ENCODE peak calls at places on chromosomes 12 and 14, in seven cellular contexts. B is GM23338, J is HCT116, S is MM.1S, P is OCI-LY7, K is hepatocyte, O is PC-3. I is an unnamed sample.

GRCh38 chr14:50964683-50965390 is 20.6 kb upstream of the PYGL start:
- DNase-seq in S (no peak), P (no peak), J (no peak), O (peak; percentile 97), K (peak; percentile 88), B (no peak), I (peak; percentile 95)

GRCh38 chr12:46366771-46367170 is 5.8 kb downstream of the SLC38A2 start:
- DNase-seq in K (no peak), S (no peak), B (no peak), J (no peak), O (no peak), P (no peak), I (no peak)

GRCh38 chr12:99045158-99045557 is 400.1 kb downstream of the APAF1 start:
- DNase-seq in J (no peak), S (no peak), K (no peak), P (no peak), B (no peak), O (no peak), I (no peak)

GRCh38 chr14:95182379-95182778 is 25.1 kb upstream of the DICER1 start:
- DNase-seq in B (peak; percentile 53), O (no peak), J (no peak), P (no peak), S (no peak), K (no peak), I (no peak)

GRCh38 chr12:108722992-108723766 is 8.1 kb downstream of the CORO1C start:
- DNase-seq in P (no peak), K (no peak), S (no peak), J (no peak), B (no peak), O (peak; percentile 89), I (peak; percentile 92)

GRCh38 chr12:88595697-88596096 is 15.4 kb upstream of the KITLG start:
- DNase-seq in O (no peak), K (no peak), B (no peak), S (no peak), P (no peak), J (no peak), I (no peak)

GRCh38 chr14:68285421-68286179 is 466.0 kb downstream of the RAD51B start:
- DNase-seq in J (no peak), O (no peak), S (no peak), B (no peak), P (peak; percentile 79), K (no peak), I (peak; percentile 23)

GRCh38 chr12:12540261-12541013 is 22.2 kb downstream of the DUSP16 start:
- DNase-seq in J (no peak), P (peak; percentile 77), K (no peak), S (no peak), B (no peak), O (no peak), I (no peak)

GRCh38 chr14:92600318-92601053 is 86.9 kb downstream of the RIN3 start:
- DNase-seq in P (no peak), O (peak; percentile 78), K (no peak), S (no peak), J (no peak), B (no peak), I (peak; percentile 89)

GRCh38 chr12:99029502-99030271 is 384.6 kb downstream of the APAF1 start:
- DNase-seq in J (no peak), O (no peak), K (no peak), B (no peak), S (no peak), P (no peak), I (no peak)

GRCh38 chr12:102811125-102811737 is 105.8 kb downstream of the PAH start:
- DNase-seq in B (peak; percentile 82), J (peak; percentile 12), P (peak; percentile 29), O (peak; percentile 45), K (peak; percentile 64), S (peak; percentile 36), I (peak; percentile 23)

DNA sequence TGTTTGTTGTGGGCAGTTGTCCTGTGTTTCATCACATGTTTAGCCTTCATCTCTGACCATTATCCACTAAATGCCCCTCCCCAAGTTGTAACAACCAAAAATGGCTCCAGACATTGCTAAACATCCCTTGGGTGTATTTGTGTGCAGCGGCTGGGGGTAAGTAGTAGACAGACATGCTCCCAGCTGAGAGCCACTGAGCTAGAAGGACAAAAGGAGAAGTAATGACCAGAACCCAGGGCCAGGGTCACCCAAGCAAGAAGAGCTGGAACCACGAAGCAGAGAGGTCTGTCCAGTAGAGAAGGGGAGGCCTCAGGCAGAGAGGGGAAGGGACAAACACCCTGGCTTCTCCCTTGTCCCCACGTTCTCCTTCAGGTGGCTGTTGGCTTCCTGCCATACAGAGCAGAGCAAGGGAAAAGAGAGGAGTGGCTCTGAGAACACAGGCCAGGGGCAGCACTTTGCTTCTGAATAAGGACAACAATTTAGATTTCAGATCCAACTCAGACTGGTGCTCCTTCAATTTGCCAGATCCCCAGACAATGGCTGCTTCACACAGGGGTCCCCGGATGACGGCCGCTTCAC is 55.2 kb downstream of the NDUFA12 start:
- DNase-seq in J (no peak), K (no peak), S (no peak), O (no peak), B (no peak), P (no peak), I (no peak)
- H2AFZ ChIP-seq in J (no peak overlapping the region), K (no peak overlapping the region), S (no peak overlapping the region), O (no peak overlapping the region), B (no peak overlapping the region), P (no peak overlapping the region), I (no peak overlapping the region)

GRCh38 chr12:25984759-25985158 is 26.3 kb downstream of the RASSF8 start:
- DNase-seq in B (no peak), J (no peak), K (no peak), S (no peak), O (no peak), P (no peak), I (no peak)
- H3K79me2 ChIP-seq in B (peaks cover 100% of the 10 kb centered on the region), J (no peaks in the 10 kb centered on the region), K (peaks cover 98% of the 10 kb centered on the region), S (peaks cover 10% of the 10 kb centered on the region), O (peaks cover 96% of the 10 kb centered on the region), P (no peaks in the 10 kb centered on the region), I (peaks cover 100% of the 10 kb centered on the region)

GRCh38 chr12:116513944-116514343 is 45.2 kb upstream of the MAP1LC3B2 start:
- DNase-seq in O (no peak), B (no peak), P (no peak), K (no peak), J (no peak), S (no peak), I (no peak)
- TF ChIP-seq EZH2phosphoT487 in O (no peak), B (no peak), P (no peak), K (no peak), J (no peak), S (no peak), I (no peak)

DNA sequence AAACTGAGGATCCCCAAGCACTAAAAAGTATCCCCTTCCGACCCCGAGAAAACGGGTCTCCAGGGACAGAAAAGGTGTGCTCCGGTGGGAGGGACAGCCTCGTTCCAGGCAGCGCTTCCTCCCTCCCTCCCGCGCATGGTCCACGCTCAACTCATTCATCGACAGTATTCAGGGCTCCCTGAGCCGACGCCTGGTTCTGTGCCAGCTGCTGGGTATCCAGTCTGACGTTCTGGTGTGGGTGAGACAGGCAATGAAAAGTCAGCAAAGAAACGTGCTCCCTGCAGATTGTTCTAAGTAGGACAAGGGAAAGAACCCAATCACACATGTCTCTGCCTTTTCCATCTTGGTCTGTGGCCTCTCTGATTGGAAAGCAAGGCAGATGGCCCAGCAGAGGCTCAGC is 19.6 kb upstream of the SMOC1 start:
- DNase-seq in P (no peak), O (no peak), J (no peak), B (no peak), K (no peak), S (no peak), I (no peak)
- H2AFZ ChIP-seq in P (no peak overlapping the region), O (no peak overlapping the region), J (no peak overlapping the region), B (peak overlapping the region; percentile 92), K (no peak overlapping the region), S (no peak overlapping the region), I (no peak overlapping the region)

GRCh38 chr14:102863381-102863780 is 59.1 kb upstream of the AMN start:
- DNase-seq in P (no peak), B (no peak), S (no peak), O (no peak), K (no peak), J (no peak), I (no peak)

GRCh38 chr14:102868956-102869531 is 53.4 kb upstream of the AMN start:
- DNase-seq in O (no peak), P (peak; percentile 21), J (no peak), B (no peak), S (no peak), K (no peak), I (no peak)

GRCh38 chr14:102870246-102870645 is 52.2 kb upstream of the AMN start:
- DNase-seq in S (no peak), O (no peak), P (no peak), J (no peak), B (no peak), K (no peak), I (no peak)

GRCh38 chr14:102867826-102868580 is 54.5 kb upstream of the AMN start:
- DNase-seq in K (peak; percentile 21), P (no peak), O (no peak), J (no peak), B (no peak), S (no peak), I (no peak)

DNA sequence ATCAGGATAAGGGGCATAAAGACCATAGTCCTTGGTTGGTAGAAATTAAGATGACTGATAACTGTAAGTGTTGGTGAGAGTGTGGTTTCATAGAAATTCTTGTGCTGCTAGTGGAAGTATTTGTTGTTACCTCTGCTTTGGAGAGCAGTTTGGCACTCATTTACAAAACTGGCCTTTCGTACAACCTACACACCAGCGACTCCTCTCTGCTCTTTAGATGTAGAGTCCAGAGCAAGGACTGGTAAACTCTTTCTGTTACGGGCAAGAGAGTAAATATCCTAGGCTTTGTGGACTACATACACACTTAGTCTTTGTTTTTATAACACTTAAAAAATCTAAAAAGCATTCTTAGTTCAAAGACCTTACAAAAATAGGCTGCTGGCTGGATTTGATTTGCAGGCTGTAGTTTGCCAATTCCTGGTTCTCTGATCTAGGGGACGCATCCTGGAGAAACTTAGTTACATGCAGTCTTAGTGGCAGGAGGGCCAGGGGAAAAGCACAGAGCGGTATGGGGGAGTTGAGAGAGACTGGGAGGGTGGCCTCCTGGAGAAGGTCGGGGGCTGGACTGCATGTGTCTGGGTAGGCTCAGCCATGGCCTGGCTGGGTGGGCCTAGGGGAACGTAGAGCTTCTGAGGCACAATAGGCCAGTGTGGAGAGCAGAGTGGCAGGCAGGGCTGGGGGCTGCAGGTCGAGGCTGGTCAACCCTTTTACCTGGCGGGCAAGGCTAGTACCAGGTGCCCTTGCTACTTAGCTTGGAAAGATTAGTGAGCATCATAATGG is 55.3 kb upstream of the AMN start:
- DNase-seq in O (no peak), S (no peak), B (no peak), J (no peak), P (no peak), K (no peak), I (no peak)
- H3K79me2 ChIP-seq in O (no peaks in the 10 kb centered on the region), S (peaks cover 43% of the 10 kb centered on the region), B (no peaks in the 10 kb centered on the region), J (peaks cover 36% of the 10 kb centered on the region), P (no peaks in the 10 kb centered on the region), K (peaks cover 3% of the 10 kb centered on the region), I (peaks cover 14% of the 10 kb centered on the region)

GRCh38 chr12:16796168-16796567 is 190.2 kb upstream of the LMO3 start:
- DNase-seq in K (no peak), B (peak; percentile 9), O (no peak), J (no peak), P (no peak), S (no peak), I (no peak)
- TF ChIP-seq EZH2phosphoT487 in K (no peak), B (no peak), O (no peak), J (no peak), P (no peak), S (no peak), I (no peak)

DNA sequence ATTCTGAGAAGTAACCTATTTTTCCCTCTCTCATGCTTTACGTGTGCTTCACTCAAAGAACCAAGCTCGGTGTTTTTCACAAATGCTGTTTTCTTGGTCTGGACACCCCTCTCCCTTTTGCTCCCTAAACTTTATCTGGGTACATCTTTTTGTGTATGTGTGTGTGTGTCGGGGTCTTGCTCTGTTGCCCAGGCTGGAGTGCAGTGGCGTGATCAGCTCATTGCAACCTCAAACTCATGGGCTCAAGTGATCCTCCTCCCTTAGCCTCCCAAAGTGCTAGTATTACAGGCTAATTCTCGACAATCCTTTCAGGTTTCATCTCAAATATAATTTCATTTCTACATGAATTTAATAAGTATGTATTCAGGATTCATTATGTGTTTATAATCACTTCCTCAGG is 83.2 kb downstream of the PEBP1 start:
- DNase-seq in J (no peak), P (no peak), B (no peak), S (no peak), O (no peak), K (no peak), I (no peak)
- H2AFZ ChIP-seq in J (no peak overlapping the region), P (no peak overlapping the region), B (no peak overlapping the region), S (no peak overlapping the region), O (no peak overlapping the region), K (no peak overlapping the region), I (no peak overlapping the region)

I was measured in GM23248.